ENCODE peak calls at places on chromosome 10, in four cellular contexts. K, X, T and B are unnamed samples.

GRCh38 chr10:95503526-95503925 is 57.6 kb downstream of the SORBS1 start:
- DNase-seq in T (no peak), K (no peak), X (no peak), B (no peak)

GRCh38 chr10:77201135-77202111 is 436.2 kb downstream of the KCNMA1 start:
- DNase-seq in K (no peak), X (no peak), T (no peak), B (no peak)

GRCh38 chr10:90872648-90873020 is 860 bp downstream of the RPP30 start:
- DNase-seq in X (no peak), K (no peak), T (no peak), B (no peak)

GRCh38 chr10:98610301-98610700 is 163.6 kb upstream of the HPS1 start:
- DNase-seq in K (no peak), X (no peak), T (no peak), B (no peak)

GRCh38 chr10:103663802-103664201 is 170.3 kb downstream of the NEURL1 start:
- DNase-seq in T (no peak), X (no peak), K (no peak), B (no peak)

GRCh38 chr10:11907914-11908313 is 84.8 kb downstream of the PROSER2 start:
- DNase-seq in K (no peak), T (no peak), X (no peak), B (no peak)

GRCh38 chr10:131011936-131012640 is 299.4 kb downstream of the TCERG1L start:
- DNase-seq in X (no peak), T (no peak), K (no peak), B (no peak)

GRCh38 chr10:76168437-76168836 is 737.0 kb downstream of the LRMDA start:
- DNase-seq in T (no peak), X (no peak), K (no peak), B (no peak)

GRCh38 chr10:5370493-5371317 is 5.9 kb downstream of the UCN3 start:
- DNase-seq in X (no peak), K (no peak), T (no peak), B (no peak)

GRCh38 chr10:75375828-75376227 is 25.7 kb downstream of the ZNF503 start:
- DNase-seq in K (no peak), X (no peak), T (no peak), B (no peak)

GRCh38 chr10:71232089-71232998 is 20.0 kb downstream of the UNC5B start:
- DNase-seq in T (no peak), K (no peak), X (no peak), B (no peak)

GRCh38 chr10:78658645-78659632 is 409.8 kb upstream of the ZMIZ1 start:
- DNase-seq in K (no peak), X (no peak), T (no peak), B (no peak)

GRCh38 chr10:71597821-71598498 is 121.6 kb downstream of the C10orf105 start:
- DNase-seq in X (peak), T (no peak), K (peak), B (no peak)

GRCh38 chr10:104350146-104350635 is 3.4 kb upstream of the CFAP58 start:
- DNase-seq in X (peak), K (no peak), T (no peak), B (peak)

GRCh38 chr10:15329437-15329836 is 41.7 kb downstream of the FAM171A1 start:
- DNase-seq in K (no peak), T (no peak), X (no peak), B (no peak)

GRCh38 chr10:28263136-28263857 is 39.6 kb downstream of the MPP7 start:
- DNase-seq in K (no peak), X (peak), T (no peak), B (no peak)

GRCh38 chr10:6154566-6154965 is 48.2 kb upstream of the PFKFB3 start:
- DNase-seq in K (no peak), T (no peak), X (no peak), B (no peak)

GRCh38 chr10:44635181-44635580 is 250.3 kb upstream of the CXCL12 start:
- DNase-seq in X (no peak), T (no peak), K (no peak), B (no peak)

GRCh38 chr10:44723654-44724053 is 187.5 kb upstream of the TMEM72 start:
- DNase-seq in K (no peak), X (no peak), T (no peak), B (no peak)

GRCh38 chr10:120460776-120461175 is 3.7 kb downstream of the PLPP4 start:
- DNase-seq in X (no peak), K (peak), T (no peak), B (no peak)

GRCh38 chr10:125294109-125294508 is 133.7 kb upstream of the CTBP2 start:
- DNase-seq in X (no peak), T (no peak), K (no peak), B (no peak)

GRCh38 chr10:91006001-91006751 is 85.3 kb upstream of the ANKRD1 start:
- DNase-seq in X (peak), T (peak), K (peak), B (peak)

GRCh38 chr10:130561681-130562080 is 425.5 kb downstream of the GLRX3 start:
- DNase-seq in K (no peak), X (no peak), T (no peak), B (no peak)

GRCh38 chr10:82827901-82828300 is 952.9 kb downstream of the NRG3 start:
- DNase-seq in X (no peak), T (no peak), K (no peak), B (no peak)

GRCh38 chr10:120423350-120424197 is 33.5 kb upstream of the PLPP4 start:
- DNase-seq in X (peak), T (peak), K (peak), B (peak)

GRCh38 chr10:69895759-69896158 is 94.1 kb downstream of the COL13A1 start:
- DNase-seq in T (no peak), X (no peak), K (no peak), B (no peak)

GRCh38 chr10:1377756-1378397 is 321.7 kb downstream of the WDR37 start:
- DNase-seq in K (no peak), T (no peak), X (no peak), B (no peak)

GRCh38 chr10:58140706-58141347 is 126.9 kb downstream of the IPMK start:
- DNase-seq in K (no peak), X (no peak), T (no peak), B (no peak)

GRCh38 chr10:46285966-46286620 is 704 bp upstream of the ANTXRL start:
- DNase-seq in K (no peak), T (no peak), X (no peak), B (no peak)

GRCh38 chr10:48463318-48464003 is 141.4 kb downstream of the ARHGAP22 start:
- DNase-seq in X (no peak), T (no peak), K (peak), B (no peak)

DNA sequence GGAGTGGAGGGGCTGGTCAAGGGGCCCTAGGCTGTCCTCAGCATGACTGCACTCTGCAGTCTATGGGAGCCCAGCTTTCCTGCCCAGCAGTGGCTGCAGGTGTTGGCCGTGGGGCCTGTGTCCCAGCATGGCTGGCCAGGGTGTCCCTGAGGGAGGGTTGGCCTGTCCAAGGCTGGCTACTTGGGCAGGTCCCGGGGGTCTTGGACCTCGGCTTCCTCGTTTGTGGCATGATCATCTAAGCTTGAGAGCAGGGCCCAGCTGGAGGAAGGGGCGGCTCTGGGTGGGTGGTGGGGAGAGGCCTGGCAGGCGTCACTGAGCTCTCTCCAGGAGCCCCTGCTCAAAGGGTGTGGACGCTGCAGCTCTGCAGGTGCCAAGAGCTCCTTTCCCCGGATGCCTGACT is 43.7 kb upstream of the CFAP46 start:
- DNase-seq in X (no peak), K (no peak), T (no peak), B (no peak)
- TF ChIP-seq ELF4 in X (no peak), K (no peak), T (no peak), B (no peak)

GRCh38 chr10:121949052-121949451 is 21.2 kb upstream of the ATE1 start:
- DNase-seq in X (no peak), K (no peak), T (no peak), B (no peak)

GRCh38 chr10:121947931-121948330 is 20.1 kb upstream of the ATE1 start:
- DNase-seq in K (no peak), X (no peak), T (no peak), B (no peak)

GRCh38 chr10:121952226-121952625 is 22.8 kb downstream of the NSMCE4A start:
- DNase-seq in T (no peak), X (no peak), K (no peak), B (no peak)

DNA sequence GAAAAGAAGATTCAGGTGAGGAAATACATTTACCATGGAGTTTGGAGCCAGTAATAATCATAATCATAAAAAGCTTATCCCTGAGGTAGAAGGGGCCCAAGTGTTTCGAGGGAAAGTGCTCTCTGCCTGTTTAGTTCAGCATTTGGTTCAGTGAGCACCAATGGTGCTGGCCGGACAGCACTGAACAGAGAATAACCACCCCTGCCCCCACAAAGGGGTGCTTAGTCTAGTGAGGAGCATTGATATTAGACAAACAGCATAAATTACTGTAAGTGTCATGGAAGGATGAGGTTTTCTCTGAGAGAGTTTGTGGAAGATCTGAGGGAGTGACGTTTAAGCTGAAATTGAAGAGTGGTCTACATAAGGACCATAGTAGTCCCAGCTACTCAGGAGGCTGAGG is 21.6 kb upstream of the ATE1 start:
- DNase-seq in K (no peak), T (no peak), X (no peak), B (no peak)
- TF ChIP-seq ELF4 in K (no peak), T (no peak), X (no peak), B (no peak)

GRCh38 chr10:63630085-63630927 is 109.1 kb downstream of the REEP3 start:
- DNase-seq in K (peak), T (peak), X (peak), B (peak)

GRCh38 chr10:63628526-63629362 is 107.5 kb downstream of the REEP3 start:
- DNase-seq in K (peak), X (peak), T (no peak), B (peak)

GRCh38 chr10:63631971-63632370 is 110.8 kb downstream of the REEP3 start:
- DNase-seq in K (no peak), X (no peak), T (no peak), B (no peak)

GRCh38 chr10:63629363-63630084 is 108.3 kb downstream of the REEP3 start:
- DNase-seq in K (peak), X (peak), T (peak), B (peak)

GRCh38 chr10:63630928-63631685 is 109.9 kb downstream of the REEP3 start:
- DNase-seq in T (no peak), K (no peak), X (no peak), B (no peak)
- TF ChIP-seq ELF4 in T (no peak), K (no peak), X (no peak), B (no peak)

DNA sequence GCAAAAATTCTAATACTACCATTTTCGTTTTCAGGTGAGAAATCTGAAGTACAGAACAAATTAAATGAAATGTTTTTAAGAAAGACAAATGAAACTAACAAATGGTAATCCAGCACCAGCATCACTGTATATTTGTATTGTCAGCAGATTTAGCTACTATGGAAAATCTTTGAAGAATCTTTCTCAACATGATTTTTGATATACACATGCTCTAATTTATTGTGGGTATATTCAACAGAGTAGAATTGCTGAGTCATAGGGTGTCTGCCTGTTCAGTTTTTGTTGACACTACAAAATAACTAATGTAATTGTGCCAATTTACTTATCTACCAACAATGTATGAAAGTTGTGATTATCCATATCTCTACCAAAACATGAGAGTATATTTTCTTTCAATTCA is 437.6 kb downstream of the PCDH15 start:
- DNase-seq in K (no peak), X (no peak), T (no peak), B (no peak)
- TF ChIP-seq ELF4 in K (no peak), X (no peak), T (no peak), B (no peak)

DNA sequence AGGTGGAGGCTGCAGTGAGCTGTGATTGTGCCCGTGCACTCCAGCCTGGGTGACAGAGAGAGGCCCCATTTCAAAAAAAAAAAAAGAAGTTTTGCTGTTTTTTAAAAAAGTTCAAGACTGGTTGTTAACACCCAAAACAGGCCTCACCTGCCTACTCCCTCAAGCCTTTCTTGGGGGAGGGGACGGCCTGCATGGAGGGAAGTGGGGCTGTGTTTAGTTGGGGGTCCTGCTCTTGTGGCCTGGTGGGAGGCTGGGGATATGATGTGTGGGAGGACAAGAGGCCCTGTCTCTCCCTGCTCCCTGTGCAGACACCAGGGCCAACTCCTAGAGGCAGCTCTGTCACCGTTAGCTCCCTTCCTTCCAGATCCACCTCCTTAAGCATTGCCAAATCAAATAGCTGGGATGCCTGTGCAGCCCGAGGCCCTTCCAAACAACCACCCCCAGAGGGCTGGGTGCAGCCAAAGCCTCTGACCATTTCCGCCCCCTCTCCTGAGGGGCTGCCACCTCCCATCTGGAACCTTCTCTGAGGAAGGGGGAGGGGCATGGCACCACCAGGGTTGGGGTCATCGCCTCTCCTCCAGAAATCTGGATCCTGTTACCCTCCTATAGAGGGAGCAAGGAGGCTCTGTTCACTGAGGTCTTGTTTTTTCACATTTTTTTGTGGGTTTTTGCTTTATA is 32.9 kb upstream of the ANKRD2 start:
- DNase-seq in X (no peak), T (peak), K (no peak), B (no peak)
- TF ChIP-seq ELF4 in X (no peak), T (no peak), K (no peak), B (no peak)

GRCh38 chr10:86375204-86375603 is 8.6 kb upstream of the GRID1 start:
- DNase-seq in T (peak), K (no peak), X (no peak), B (no peak)

GRCh38 chr10:86376403-86376802 is 9.8 kb upstream of the GRID1 start:
- DNase-seq in X (no peak), K (no peak), T (no peak), B (no peak)

GRCh38 chr10:86373251-86373650 is 6.7 kb upstream of the GRID1 start:
- DNase-seq in X (no peak), K (no peak), T (peak), B (no peak)

GRCh38 chr10:86373828-86374227 is 7.2 kb upstream of the GRID1 start:
- DNase-seq in T (peak), K (no peak), X (no peak), B (no peak)

DNA sequence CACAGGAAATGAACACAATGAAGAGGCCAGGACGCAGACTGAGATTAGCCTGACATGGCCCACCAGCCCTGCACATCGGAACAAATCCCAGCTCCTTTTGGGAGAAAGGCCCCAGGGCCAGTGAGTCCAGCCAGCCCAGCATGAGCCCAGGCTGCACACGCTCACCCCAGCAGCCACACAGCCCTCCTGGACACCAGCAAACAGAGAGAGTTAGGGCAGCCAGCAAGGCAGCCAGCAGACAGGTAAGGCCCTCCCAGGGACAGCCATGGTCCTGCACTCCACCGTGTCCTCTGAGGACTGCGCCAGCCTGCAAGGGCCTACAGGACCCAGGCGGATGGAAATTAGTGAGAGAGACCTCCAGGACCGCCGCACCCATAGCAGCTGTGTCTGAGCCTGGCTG is 8.1 kb upstream of the GRID1 start:
- DNase-seq in X (no peak), K (no peak), T (peak), B (no peak)
- TF ChIP-seq ELF4 in X (no peak), K (no peak), T (no peak), B (no peak)

GRCh38 chr10:100740476-100741341 is 4.7 kb upstream of the PAX2 start:
- DNase-seq in T (peak), X (no peak), K (no peak), B (no peak)

GRCh38 chr10:100741386-100742066 is 3.9 kb upstream of the PAX2 start:
- DNase-seq in T (no peak), X (no peak), K (no peak), B (no peak)

GRCh38 chr10:100738055-100738827 is 7.1 kb upstream of the PAX2 start:
- DNase-seq in T (no peak), X (no peak), K (no peak), B (no peak)

GRCh38 chr10:100737359-100738054 is 7.9 kb upstream of the PAX2 start:
- DNase-seq in K (no peak), X (no peak), T (peak), B (no peak)

GRCh38 chr10:100739516-100740368 is 5.6 kb upstream of the PAX2 start:
- DNase-seq in K (no peak), X (peak), T (peak), B (no peak)
- TF ChIP-seq ELF4 in K (no peak), X (no peak), T (no peak), B (no peak)

GRCh38 chr10:10872035-10872673 is 145.5 kb upstream of the CELF2 start:
- DNase-seq in K (no peak), T (no peak), X (no peak), B (no peak)
- TF ChIP-seq ELF4 in K (no peak), T (no peak), X (no peak), B (no peak)

DNA sequence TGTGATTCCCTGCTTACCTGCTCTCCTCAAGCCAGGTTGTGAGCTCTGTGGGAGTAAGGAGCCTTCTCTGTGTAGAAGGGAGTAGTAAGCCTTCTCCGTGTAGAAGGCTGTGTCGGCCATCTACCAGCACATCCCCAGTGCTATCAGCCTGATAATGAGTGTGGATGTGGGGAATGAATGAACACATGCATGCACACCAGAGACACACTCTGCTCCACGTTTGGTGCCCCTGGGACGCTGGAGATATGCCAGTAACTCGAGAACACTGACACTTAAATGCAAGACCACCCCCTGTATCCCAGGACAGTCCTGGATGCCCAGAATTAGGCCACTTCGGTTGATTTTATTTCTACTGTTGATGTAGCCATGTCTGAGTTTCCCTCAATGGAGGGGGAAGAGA is 21.1 kb upstream of the GPR26 start:
- DNase-seq in K (no peak), T (no peak), X (no peak), B (no peak)
- TF ChIP-seq ELF4 in K (no peak), T (no peak), X (no peak), B (no peak)